ENCODE peak calls at places on chromosomes 7 and 10, in nine cellular contexts. One of them, this sample, is unnamed.

GRCh38 chr10:30073045-30073766 is 13.8 kb upstream of the JCAD start:
- DNase-seq in cerebellum: no peak
- DNase-seq in choroid plexus epithelial cell: no peak
- DNase-seq in left ventricle myocardium inferior: no peak
- DNase-seq in myocyte: no peak
- DNase-seq in activated CD8-positive, alpha-beta memory T cell treated with anti-CD3 and anti-CD28 coated beads for 4 hours: no peak
- DNase-seq in NCI-H1092 treated with DMSO at 0.1 percent for 48 hours: no peak
- DNase-seq in IMR-90: no peak
- DNase-seq in GM23338: no peak
- DNase-seq in this sample: no peak

GRCh38 chr10:128802062-128802461 is 665.0 kb upstream of the MGMT start:
- DNase-seq in cerebellum: no peak
- DNase-seq in choroid plexus epithelial cell: no peak
- DNase-seq in left ventricle myocardium inferior: no peak
- DNase-seq in myocyte: no peak
- DNase-seq in activated CD8-positive, alpha-beta memory T cell treated with anti-CD3 and anti-CD28 coated beads for 4 hours: no peak
- DNase-seq in NCI-H1092 treated with DMSO at 0.1 percent for 48 hours: no peak
- DNase-seq in IMR-90: no peak
- DNase-seq in GM23338: no peak
- DNase-seq in this sample: no peak

GRCh38 chr7:80134536-80135305 is at the start of gene GNAI1:
- DNase-seq in cerebellum: peak
- DNase-seq in choroid plexus epithelial cell: peak
- DNase-seq in left ventricle myocardium inferior: peak
- DNase-seq in myocyte: peak
- DNase-seq in activated CD8-positive, alpha-beta memory T cell treated with anti-CD3 and anti-CD28 coated beads for 4 hours: peak
- DNase-seq in NCI-H1092 treated with DMSO at 0.1 percent for 48 hours: peak
- DNase-seq in IMR-90: peak
- DNase-seq in GM23338: peak
- DNase-seq in this sample: peak

GRCh38 chr10:133158756-133159610 is 1.0 kb upstream of the KNDC1 start:
- DNase-seq in cerebellum: no peak
- DNase-seq in choroid plexus epithelial cell: peak
- DNase-seq in left ventricle myocardium inferior: no peak
- DNase-seq in myocyte: peak
- DNase-seq in activated CD8-positive, alpha-beta memory T cell treated with anti-CD3 and anti-CD28 coated beads for 4 hours: no peak
- DNase-seq in NCI-H1092 treated with DMSO at 0.1 percent for 48 hours: no peak
- DNase-seq in IMR-90: no peak
- DNase-seq in GM23338: peak
- DNase-seq in this sample: no peak

GRCh38 chr7:152869041-152869676 is 109.6 kb downstream of the ACTR3B start:
- DNase-seq in cerebellum: no peak
- DNase-seq in choroid plexus epithelial cell: no peak
- DNase-seq in left ventricle myocardium inferior: no peak
- DNase-seq in myocyte: peak
- DNase-seq in activated CD8-positive, alpha-beta memory T cell treated with anti-CD3 and anti-CD28 coated beads for 4 hours: no peak
- DNase-seq in NCI-H1092 treated with DMSO at 0.1 percent for 48 hours: no peak
- DNase-seq in IMR-90: no peak
- DNase-seq in GM23338: no peak
- DNase-seq in this sample: no peak

GRCh38 chr7:57403601-57404342 is 46.2 kb upstream of the ZNF716 start:
- DNase-seq in cerebellum: peak
- DNase-seq in choroid plexus epithelial cell: no peak
- DNase-seq in left ventricle myocardium inferior: peak
- DNase-seq in myocyte: no peak
- DNase-seq in activated CD8-positive, alpha-beta memory T cell treated with anti-CD3 and anti-CD28 coated beads for 4 hours: no peak
- DNase-seq in NCI-H1092 treated with DMSO at 0.1 percent for 48 hours: no peak
- DNase-seq in IMR-90: no peak
- DNase-seq in GM23338: no peak
- DNase-seq in this sample: no peak

GRCh38 chr7:1948887-1949680 is 279.0 kb downstream of the ELFN1 start:
- DNase-seq in cerebellum: no peak
- DNase-seq in choroid plexus epithelial cell: no peak
- DNase-seq in left ventricle myocardium inferior: peak
- DNase-seq in myocyte: no peak
- DNase-seq in activated CD8-positive, alpha-beta memory T cell treated with anti-CD3 and anti-CD28 coated beads for 4 hours: no peak
- DNase-seq in NCI-H1092 treated with DMSO at 0.1 percent for 48 hours: no peak
- DNase-seq in IMR-90: no peak
- DNase-seq in GM23338: no peak
- DNase-seq in this sample: no peak

GRCh38 chr7:101598981-101599681 is 30.0 kb downstream of the MYL10 start:
- DNase-seq in cerebellum: no peak
- DNase-seq in choroid plexus epithelial cell: no peak
- DNase-seq in left ventricle myocardium inferior: no peak
- DNase-seq in myocyte: peak
- DNase-seq in activated CD8-positive, alpha-beta memory T cell treated with anti-CD3 and anti-CD28 coated beads for 4 hours: no peak
- DNase-seq in NCI-H1092 treated with DMSO at 0.1 percent for 48 hours: no peak
- DNase-seq in IMR-90: no peak
- DNase-seq in GM23338: no peak
- DNase-seq in this sample: no peak

GRCh38 chr10:113153493-113154127 is 203.6 kb downstream of the TCF7L2 start:
- DNase-seq in cerebellum: no peak
- DNase-seq in choroid plexus epithelial cell: no peak
- DNase-seq in left ventricle myocardium inferior: no peak
- DNase-seq in myocyte: no peak
- DNase-seq in activated CD8-positive, alpha-beta memory T cell treated with anti-CD3 and anti-CD28 coated beads for 4 hours: no peak
- DNase-seq in NCI-H1092 treated with DMSO at 0.1 percent for 48 hours: no peak
- DNase-seq in IMR-90: no peak
- DNase-seq in GM23338: no peak
- DNase-seq in this sample: no peak

GRCh38 chr10:27865221-27865635 is 119.6 kb upstream of the MKX start:
- DNase-seq in cerebellum: no peak
- DNase-seq in choroid plexus epithelial cell: peak
- DNase-seq in left ventricle myocardium inferior: no peak
- DNase-seq in myocyte: peak
- DNase-seq in activated CD8-positive, alpha-beta memory T cell treated with anti-CD3 and anti-CD28 coated beads for 4 hours: no peak
- DNase-seq in NCI-H1092 treated with DMSO at 0.1 percent for 48 hours: no peak
- DNase-seq in IMR-90: peak
- DNase-seq in GM23338: no peak
- DNase-seq in this sample: no peak

GRCh38 chr10:55146032-55146431 is 345.0 kb upstream of the PCDH15 start:
- DNase-seq in cerebellum: no peak
- DNase-seq in choroid plexus epithelial cell: peak
- DNase-seq in left ventricle myocardium inferior: no peak
- DNase-seq in myocyte: no peak
- DNase-seq in activated CD8-positive, alpha-beta memory T cell treated with anti-CD3 and anti-CD28 coated beads for 4 hours: no peak
- DNase-seq in NCI-H1092 treated with DMSO at 0.1 percent for 48 hours: no peak
- DNase-seq in IMR-90: no peak
- DNase-seq in GM23338: no peak
- DNase-seq in this sample: peak

GRCh38 chr7:73652541-73652949 is 15.1 kb upstream of the VPS37D start:
- DNase-seq in cerebellum: no peak
- DNase-seq in choroid plexus epithelial cell: no peak
- DNase-seq in left ventricle myocardium inferior: no peak
- DNase-seq in myocyte: no peak
- DNase-seq in activated CD8-positive, alpha-beta memory T cell treated with anti-CD3 and anti-CD28 coated beads for 4 hours: no peak
- DNase-seq in NCI-H1092 treated with DMSO at 0.1 percent for 48 hours: no peak
- DNase-seq in IMR-90: no peak
- DNase-seq in GM23338: no peak
- DNase-seq in this sample: no peak

GRCh38 chr10:71647526-71648354 is 71.8 kb downstream of the C10orf105 start:
- DNase-seq in cerebellum: no peak
- DNase-seq in choroid plexus epithelial cell: no peak
- DNase-seq in left ventricle myocardium inferior: no peak
- DNase-seq in myocyte: no peak
- DNase-seq in activated CD8-positive, alpha-beta memory T cell treated with anti-CD3 and anti-CD28 coated beads for 4 hours: no peak
- DNase-seq in NCI-H1092 treated with DMSO at 0.1 percent for 48 hours: no peak
- DNase-seq in IMR-90: no peak
- DNase-seq in GM23338: peak
- DNase-seq in this sample: no peak

GRCh38 chr10:111098679-111099437 is 22.0 kb downstream of the ADRA2A start:
- DNase-seq in cerebellum: no peak
- DNase-seq in choroid plexus epithelial cell: peak
- DNase-seq in left ventricle myocardium inferior: no peak
- DNase-seq in myocyte: no peak
- DNase-seq in activated CD8-positive, alpha-beta memory T cell treated with anti-CD3 and anti-CD28 coated beads for 4 hours: no peak
- DNase-seq in NCI-H1092 treated with DMSO at 0.1 percent for 48 hours: no peak
- DNase-seq in IMR-90: no peak
- DNase-seq in GM23338: no peak
- DNase-seq in this sample: peak

GRCh38 chr10:43128958-43129706 is 9.1 kb upstream of the CSGALNACT2 start:
- DNase-seq in cerebellum: no peak
- DNase-seq in choroid plexus epithelial cell: peak
- DNase-seq in left ventricle myocardium inferior: no peak
- DNase-seq in myocyte: peak
- DNase-seq in activated CD8-positive, alpha-beta memory T cell treated with anti-CD3 and anti-CD28 coated beads for 4 hours: no peak
- DNase-seq in NCI-H1092 treated with DMSO at 0.1 percent for 48 hours: no peak
- DNase-seq in IMR-90: peak
- DNase-seq in GM23338: no peak
- DNase-seq in this sample: peak

GRCh38 chr7:124655990-124656389 is 109.6 kb downstream of the GPR37 start:
- DNase-seq in cerebellum: no peak
- DNase-seq in choroid plexus epithelial cell: no peak
- DNase-seq in left ventricle myocardium inferior: no peak
- DNase-seq in myocyte: no peak
- DNase-seq in activated CD8-positive, alpha-beta memory T cell treated with anti-CD3 and anti-CD28 coated beads for 4 hours: no peak
- DNase-seq in NCI-H1092 treated with DMSO at 0.1 percent for 48 hours: peak
- DNase-seq in IMR-90: no peak
- DNase-seq in GM23338: no peak
- DNase-seq in this sample: no peak

GRCh38 chr10:89250814-89251416 is 660 bp downstream of the LIPA start:
- DNase-seq in cerebellum: no peak
- DNase-seq in choroid plexus epithelial cell: no peak
- DNase-seq in left ventricle myocardium inferior: no peak
- DNase-seq in myocyte: no peak
- DNase-seq in activated CD8-positive, alpha-beta memory T cell treated with anti-CD3 and anti-CD28 coated beads for 4 hours: no peak
- DNase-seq in NCI-H1092 treated with DMSO at 0.1 percent for 48 hours: peak
- DNase-seq in IMR-90: no peak
- DNase-seq in GM23338: peak
- DNase-seq in this sample: no peak

GRCh38 chr7:85516675-85517074 is 329.8 kb upstream of the SEMA3D start:
- DNase-seq in cerebellum: no peak
- DNase-seq in choroid plexus epithelial cell: peak
- DNase-seq in left ventricle myocardium inferior: no peak
- DNase-seq in myocyte: no peak
- DNase-seq in activated CD8-positive, alpha-beta memory T cell treated with anti-CD3 and anti-CD28 coated beads for 4 hours: no peak
- DNase-seq in NCI-H1092 treated with DMSO at 0.1 percent for 48 hours: no peak
- DNase-seq in IMR-90: peak
- DNase-seq in GM23338: no peak
- DNase-seq in this sample: peak

GRCh38 chr7:3787717-3788311 is 486.8 kb downstream of the SDK1 start:
- DNase-seq in cerebellum: no peak
- DNase-seq in choroid plexus epithelial cell: no peak
- DNase-seq in left ventricle myocardium inferior: no peak
- DNase-seq in myocyte: no peak
- DNase-seq in activated CD8-positive, alpha-beta memory T cell treated with anti-CD3 and anti-CD28 coated beads for 4 hours: no peak
- DNase-seq in NCI-H1092 treated with DMSO at 0.1 percent for 48 hours: no peak
- DNase-seq in IMR-90: no peak
- DNase-seq in GM23338: no peak
- DNase-seq in this sample: peak

GRCh38 chr10:101669181-101669580 is 25.8 kb downstream of the FBXW4 start:
- DNase-seq in cerebellum: no peak
- DNase-seq in choroid plexus epithelial cell: no peak
- DNase-seq in left ventricle myocardium inferior: no peak
- DNase-seq in myocyte: no peak
- DNase-seq in activated CD8-positive, alpha-beta memory T cell treated with anti-CD3 and anti-CD28 coated beads for 4 hours: no peak
- DNase-seq in NCI-H1092 treated with DMSO at 0.1 percent for 48 hours: no peak
- DNase-seq in IMR-90: no peak
- DNase-seq in GM23338: no peak
- DNase-seq in this sample: no peak

GRCh38 chr7:75762350-75762917 is 9.6 kb downstream of the CCL26 start:
- DNase-seq in cerebellum: peak
- DNase-seq in choroid plexus epithelial cell: peak
- DNase-seq in left ventricle myocardium inferior: no peak
- DNase-seq in myocyte: peak
- DNase-seq in activated CD8-positive, alpha-beta memory T cell treated with anti-CD3 and anti-CD28 coated beads for 4 hours: no peak
- DNase-seq in NCI-H1092 treated with DMSO at 0.1 percent for 48 hours: peak
- DNase-seq in IMR-90: peak
- DNase-seq in GM23338: peak
- DNase-seq in this sample: peak

GRCh38 chr10:26790596-26790995 is 70.2 kb downstream of the ABI1 start:
- DNase-seq in cerebellum: no peak
- DNase-seq in choroid plexus epithelial cell: no peak
- DNase-seq in left ventricle myocardium inferior: no peak
- DNase-seq in myocyte: peak
- DNase-seq in activated CD8-positive, alpha-beta memory T cell treated with anti-CD3 and anti-CD28 coated beads for 4 hours: no peak
- DNase-seq in NCI-H1092 treated with DMSO at 0.1 percent for 48 hours: no peak
- DNase-seq in IMR-90: peak
- DNase-seq in GM23338: no peak
- DNase-seq in this sample: peak

GRCh38 chr10:71811351-71811750 is 38.0 kb upstream of the VSIR start:
- DNase-seq in cerebellum: no peak
- DNase-seq in choroid plexus epithelial cell: no peak
- DNase-seq in left ventricle myocardium inferior: no peak
- DNase-seq in myocyte: no peak
- DNase-seq in activated CD8-positive, alpha-beta memory T cell treated with anti-CD3 and anti-CD28 coated beads for 4 hours: no peak
- DNase-seq in NCI-H1092 treated with DMSO at 0.1 percent for 48 hours: no peak
- DNase-seq in IMR-90: no peak
- DNase-seq in GM23338: no peak
- DNase-seq in this sample: no peak

GRCh38 chr10:73625004-73625883 is 16.0 kb downstream of the MYOZ1 start:
- DNase-seq in cerebellum: peak
- DNase-seq in choroid plexus epithelial cell: peak
- DNase-seq in left ventricle myocardium inferior: peak
- DNase-seq in myocyte: peak
- DNase-seq in activated CD8-positive, alpha-beta memory T cell treated with anti-CD3 and anti-CD28 coated beads for 4 hours: no peak
- DNase-seq in NCI-H1092 treated with DMSO at 0.1 percent for 48 hours: peak
- DNase-seq in IMR-90: peak
- DNase-seq in GM23338: peak
- DNase-seq in this sample: peak

GRCh38 chr10:106615081-106615480 is 549.4 kb downstream of the SORCS1 start:
- DNase-seq in cerebellum: no peak
- DNase-seq in choroid plexus epithelial cell: peak
- DNase-seq in left ventricle myocardium inferior: no peak
- DNase-seq in myocyte: no peak
- DNase-seq in activated CD8-positive, alpha-beta memory T cell treated with anti-CD3 and anti-CD28 coated beads for 4 hours: no peak
- DNase-seq in NCI-H1092 treated with DMSO at 0.1 percent for 48 hours: no peak
- DNase-seq in IMR-90: peak
- DNase-seq in GM23338: peak
- DNase-seq in this sample: peak